ENCODE peak calls at places on chromosomes 6 and 20, in nine cellular contexts. Y is cardiac muscle cell; Q is fibroblast of mammary gland; C is activated naive CD8-positive, alpha-beta T cell treated with anti-CD3 and anti-CD28 coated beads, Interleukin-2, amount 50 U/mL, for 24 hours; I is naive thymus-derived CD8-positive, alpha-beta T cell; G is KBM-7; U is mammary epithelial cell; E is endothelial cell; D is T-helper 22 cell. X is an unnamed sample.

GRCh38 chr6:19876672-19877071 is 39.5 kb downstream of the ID4 start:
- DNase-seq in Y (no peak), Q (no peak), C (no peak), I (no peak), G (no peak), U (no peak), E (no peak), D (no peak), X (no peak)

GRCh38 chr6:90187437-90188049 is 109.1 kb downstream of the BACH2 start:
- DNase-seq in Y (no peak), Q (no peak), C (no peak), I (no peak), G (no peak), U (no peak), E (no peak), D (no peak), X (no peak)

GRCh38 chr6:89267918-89268317 is 47.2 kb downstream of the GABRR2 start:
- DNase-seq in Y (no peak), Q (no peak), C (no peak), I (no peak), G (no peak), U (no peak), E (no peak), D (no peak), X (no peak)

GRCh38 chr20:56358600-56359211 is at the start of gene FAM210B:
- DNase-seq in Y (peak; percentile 93), Q (peak; percentile 85), C (peak; percentile 84), I (peak; percentile 77), G (peak; percentile 85), U (peak; percentile 81), E (peak; percentile 87), D (peak; percentile 70), X (peak; percentile 94)

GRCh38 chr6:43768983-43769525 is 957 bp upstream of the VEGFA start:
- DNase-seq in Y (peak; percentile 97), Q (peak; percentile 99), C (no peak), I (no peak), G (no peak), U (no peak), E (no peak), D (no peak), X (no peak)

GRCh38 chr6:35453236-35453635 is 1.1 kb downstream of the FANCE start:
- DNase-seq in Y (no peak), Q (no peak), C (no peak), I (no peak), G (no peak), U (no peak), E (no peak), D (no peak), X (no peak)

GRCh38 chr6:74597266-74597665 is 608.6 kb downstream of the COL12A1 start:
- DNase-seq in Y (peak; percentile 58), Q (peak; percentile 82), C (no peak), I (no peak), G (no peak), U (peak; percentile 21), E (no peak), D (no peak), X (no peak)

GRCh38 chr6:16361861-16362260 is 123.5 kb downstream of the GMPR start:
- DNase-seq in Y (no peak), Q (no peak), C (no peak), I (no peak), G (no peak), U (no peak), E (no peak), D (no peak), X (no peak)

GRCh38 chr20:16392346-16392745 is 180.9 kb downstream of the KIF16B start:
- DNase-seq in Y (no peak), Q (no peak), C (no peak), I (no peak), G (no peak), U (no peak), E (no peak), D (no peak), X (no peak)

GRCh38 chr6:15570171-15570570 is 92.7 kb downstream of the DTNBP1 start:
- DNase-seq in Y (no peak), Q (no peak), C (no peak), I (no peak), G (no peak), U (no peak), E (no peak), D (no peak), X (no peak)

GRCh38 chr6:165913676-165914570 is 250.9 kb upstream of the PDE10A start:
- DNase-seq in Y (peak; percentile 53), Q (no peak), C (no peak), I (no peak), G (no peak), U (no peak), E (no peak), D (no peak), X (no peak)

GRCh38 chr20:997486-997885 is 4.6 kb downstream of the RSPO4 start:
- DNase-seq in Y (no peak), Q (no peak), C (no peak), I (no peak), G (no peak), U (no peak), E (no peak), D (no peak), X (no peak)

GRCh38 chr6:154350293-154350692 is 6.3 kb downstream of the IPCEF1 start:
- DNase-seq in Y (no peak), Q (peak; percentile 44), C (no peak), I (no peak), G (no peak), U (no peak), E (no peak), D (no peak), X (no peak)

GRCh38 chr6:42821846-42822245 is 40.0 kb downstream of the BICRAL start:
- DNase-seq in Y (no peak), Q (peak; percentile 38), C (no peak), I (no peak), G (no peak), U (no peak), E (no peak), D (no peak), X (no peak)

GRCh38 chr20:45970646-45971424 is 1.2 kb downstream of the ZNF335 start:
- DNase-seq in Y (peak; percentile 43), Q (peak; percentile 27), C (peak; percentile 36), I (peak; percentile 57), G (no peak), U (no peak), E (no peak), D (no peak), X (no peak)

GRCh38 chr6:121944361-121944760 is 455.1 kb upstream of the HSF2 start:
- DNase-seq in Y (peak; percentile 6), Q (peak; percentile 28), C (no peak), I (no peak), G (no peak), U (no peak), E (no peak), D (no peak), X (no peak)

GRCh38 chr6:89372506-89372901 is 20.0 kb upstream of the UBE2J1 start:
- DNase-seq in Y (no peak), Q (no peak), C (no peak), I (no peak), G (no peak), U (no peak), E (no peak), D (no peak), X (no peak)

GRCh38 chr20:37535443-37536132 is 7.9 kb upstream of the BLCAP start:
- DNase-seq in Y (no peak), Q (no peak), C (no peak), I (no peak), G (peak; percentile 35), U (no peak), E (no peak), D (no peak), X (peak; percentile 28)

GRCh38 chr6:139364982-139365379 is 9.5 kb downstream of the CITED2 start:
- DNase-seq in Y (no peak), Q (no peak), C (no peak), I (no peak), G (no peak), U (no peak), E (no peak), D (no peak), X (no peak)

GRCh38 chr6:118893095-118893881 is 664 bp upstream of the ASF1A start:
- DNase-seq in Y (peak; percentile 79), Q (peak; percentile 75), C (peak; percentile 37), I (no peak), G (peak; percentile 71), U (peak; percentile 62), E (peak; percentile 29), D (peak; percentile 34), X (no peak)

X was measured in right lobe of liver.